ENCODE peak calls at places on chromosomes 5 and 9, in nine cellular contexts. C is suprapubic skin, N is endothelial cell of umbilical vein, O is K562, E is breast epithelium, S is HL-60, D is sigmoid colon, K is GM23338, H is stomach. I is an unnamed sample.

GRCh38 chr9:35741740-35742139 is 7.3 kb downstream of the GBA2 start:
- DNase-seq in C (no peak), N (no peak), O (no peak), E (no peak), S (no peak), D (no peak), K (no peak), H (no peak), I (no peak)

GRCh38 chr5:32506251-32506661 is 61.7 kb upstream of the ZFR start:
- DNase-seq in C (no peak), N (peak), O (no peak), E (no peak), S (no peak), D (peak), K (no peak), H (no peak), I (no peak)

GRCh38 chr9:126411948-126412284 is 85.3 kb downstream of the MVB12B start:
- DNase-seq in C (no peak), N (no peak), O (no peak), E (no peak), S (no peak), D (no peak), K (no peak), H (no peak), I (no peak)

GRCh38 chr5:115414406-115415142 is 118.1 kb upstream of the CCDC112 start:
- DNase-seq in C (no peak), N (no peak), O (no peak), E (no peak), S (no peak), D (peak), K (no peak), H (no peak), I (no peak)

GRCh38 chr5:61097465-61097864 is 64.8 kb downstream of the SMIM15 start:
- DNase-seq in C (no peak), N (no peak), O (no peak), E (no peak), S (no peak), D (no peak), K (no peak), H (no peak), I (no peak)

GRCh38 chr9:129525781-129526180 is 95.1 kb downstream of the C9orf50 start:
- DNase-seq in C (no peak), N (no peak), O (no peak), E (no peak), S (no peak), D (peak), K (no peak), H (no peak), I (no peak)

GRCh38 chr5:116824751-116825438 is 250.3 kb upstream of the SEMA6A start:
- DNase-seq in C (no peak), N (no peak), O (no peak), E (no peak), S (no peak), D (no peak), K (no peak), H (no peak), I (no peak)

GRCh38 chr5:107447587-107447986 is 223.2 kb downstream of the EFNA5 start:
- DNase-seq in C (no peak), N (no peak), O (no peak), E (no peak), S (no peak), D (no peak), K (no peak), H (no peak), I (no peak)

GRCh38 chr5:6576861-6577501 is 55.9 kb downstream of the NSUN2 start:
- DNase-seq in C (no peak), N (peak), O (peak), E (no peak), S (no peak), D (no peak), K (peak), H (no peak), I (no peak)

GRCh38 chr9:106974341-106974740 is 111.4 kb downstream of the ZNF462 start:
- DNase-seq in C (no peak), N (no peak), O (no peak), E (no peak), S (no peak), D (no peak), K (no peak), H (no peak), I (no peak)

GRCh38 chr5:90932052-90932699 is 373.6 kb downstream of the ADGRV1 start:
- DNase-seq in C (no peak), N (peak), O (peak), E (no peak), S (no peak), D (peak), K (peak), H (peak), I (no peak)
- TF ChIP-seq POLR2AphosphoS5 in C (no peak), N (no peak), O (no peak), E (no peak), S (no peak), D (peak), K (no peak), H (peak), I (no peak)

DNA sequence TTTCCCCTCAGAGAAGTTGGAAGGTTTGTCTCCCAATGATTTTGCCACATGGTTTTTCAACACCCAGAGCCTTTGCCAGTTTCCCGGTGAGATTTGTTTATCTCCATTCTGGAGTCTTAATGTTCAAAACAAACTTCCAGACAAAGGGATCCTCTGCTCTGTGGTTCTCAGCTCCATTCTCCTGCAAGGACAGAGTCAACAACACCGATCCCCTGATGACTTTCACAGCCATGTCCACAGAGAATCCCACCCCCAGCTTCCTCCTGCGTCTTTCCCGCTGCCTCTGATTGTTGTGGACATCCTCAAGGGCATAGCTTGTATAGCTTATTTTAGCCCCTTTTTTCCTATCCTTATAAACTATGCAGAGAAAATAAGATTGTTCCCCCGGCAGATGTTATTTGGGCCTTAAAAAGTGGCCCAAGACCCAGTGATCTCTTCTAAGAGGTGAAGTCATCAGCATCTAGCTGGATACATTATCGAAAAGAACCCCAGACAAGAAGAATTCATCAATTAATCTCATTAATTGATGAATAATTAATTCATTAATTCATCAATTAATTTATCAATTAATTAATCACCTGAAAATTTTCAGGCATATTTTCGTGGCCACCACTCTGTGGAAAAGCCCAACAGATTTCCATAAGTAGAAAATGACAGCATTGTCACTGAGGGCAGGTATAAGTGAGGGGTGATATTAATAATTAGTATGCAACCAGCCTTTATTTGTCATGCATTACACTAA is 2.9 kb upstream of the ABLIM3 start:
- DNase-seq in C (no peak), N (no peak), O (no peak), E (no peak), S (no peak), D (no peak), K (no peak), H (no peak), I (no peak)
- H3K27ac ChIP-seq in C (no peak), N (no peak), O (no peak), E (no peak), S (no peak), D (no peak), K (no peak), H (no peak), I (no peak)

DNA sequence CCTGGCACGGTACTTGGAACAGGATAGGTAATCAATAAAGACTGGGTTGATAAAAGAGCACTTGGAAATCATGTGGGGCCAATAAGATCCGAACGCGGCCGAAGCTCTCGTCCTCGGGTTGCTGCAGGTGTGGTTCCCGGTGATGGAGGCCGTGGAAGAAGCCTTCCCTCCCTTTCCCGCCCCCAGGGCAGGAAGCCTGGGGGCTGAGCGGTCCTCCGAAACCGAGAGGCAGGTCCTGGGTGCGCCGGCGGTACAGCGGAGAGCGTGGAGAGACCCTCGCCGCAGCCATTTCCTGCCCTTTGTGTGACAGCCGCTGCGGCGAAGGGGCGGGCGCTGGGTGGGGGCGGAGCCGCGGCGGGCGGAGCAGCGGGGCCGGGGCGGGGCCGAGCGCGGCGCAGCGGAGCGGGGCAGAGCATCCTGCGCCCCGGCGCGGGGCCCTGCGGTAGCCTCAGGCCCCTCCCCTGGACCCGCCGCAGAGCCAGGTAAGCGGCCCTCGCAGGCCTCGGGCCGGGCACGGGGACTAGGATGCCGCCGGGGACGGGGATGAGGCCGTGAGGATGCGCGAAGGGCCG is at the start of gene CYFIP2:
- DNase-seq in C (peak), N (peak), O (peak), E (no peak), S (no peak), D (peak), K (peak), H (peak), I (peak)
- TF ChIP-seq POLR2AphosphoS5 in C (no peak), N (no peak), O (no peak), E (no peak), S (peak), D (no peak), K (peak), H (no peak), I (peak)

DNA sequence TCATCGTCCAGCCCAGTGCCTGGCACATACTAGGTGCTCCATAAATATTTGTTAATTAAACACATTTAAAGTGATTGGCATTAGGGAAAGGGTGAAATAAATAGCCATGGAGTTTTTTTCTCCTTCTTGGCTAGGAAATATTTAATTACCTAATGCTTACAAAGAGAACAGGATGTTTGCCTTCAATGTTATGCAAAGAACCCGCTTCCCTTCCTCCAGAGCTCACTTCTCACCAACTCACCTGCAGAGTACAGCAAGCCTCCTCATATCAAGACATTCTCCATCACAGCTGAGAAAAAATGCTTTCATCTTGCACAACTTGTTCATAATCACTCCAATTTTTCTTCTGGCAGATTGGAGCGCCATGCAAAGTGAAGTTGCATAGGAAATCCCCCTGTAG is 161.7 kb upstream of the STK32A start:
- DNase-seq in C (no peak), N (no peak), O (no peak), E (no peak), S (no peak), D (no peak), K (peak), H (peak), I (no peak)
- H3K27ac ChIP-seq in C (no peak), N (no peak), O (no peak), E (no peak), S (no peak), D (no peak), K (peak), H (peak), I (no peak)

DNA sequence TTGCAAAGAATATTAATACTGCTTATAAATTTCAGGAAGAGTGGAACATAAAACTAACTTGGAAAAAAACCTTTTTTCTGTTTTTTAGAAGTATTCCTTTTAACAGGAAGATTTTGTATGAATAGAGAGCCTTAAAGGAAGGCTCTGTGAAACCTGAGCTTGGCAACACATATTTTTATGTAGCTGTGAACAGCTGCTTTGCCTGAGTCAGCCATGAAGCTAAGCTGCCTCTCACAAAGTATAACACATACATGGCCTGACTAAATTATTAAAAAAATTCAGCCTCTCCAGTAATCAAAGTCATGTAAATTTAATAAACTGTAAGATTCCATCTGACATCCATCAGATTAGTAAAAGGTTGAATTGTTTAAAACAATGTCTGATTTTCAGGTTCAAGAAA is 547.5 kb downstream of the ELAVL2 start:
- DNase-seq in C (no peak), N (no peak), O (no peak), E (no peak), S (no peak), D (no peak), K (no peak), H (no peak), I (no peak)
- TF ChIP-seq POLR2AphosphoS5 in C (no peak), N (no peak), O (no peak), E (no peak), S (no peak), D (no peak), K (no peak), H (no peak), I (no peak)

GRCh38 chr5:159902444-159903121 is 13.7 kb upstream of the ADRA1B start:
- DNase-seq in C (no peak), N (no peak), O (no peak), E (no peak), S (no peak), D (no peak), K (no peak), H (no peak), I (no peak)
- H3K27ac ChIP-seq in C (no peak), N (no peak), O (no peak), E (no peak), S (no peak), D (no peak), K (no peak), H (no peak), I (no peak)

GRCh38 chr9:6008169-6008979 is 7.0 kb downstream of the RANBP6 start:
- DNase-seq in C (peak), N (peak), O (peak), E (peak), S (peak), D (peak), K (peak), H (peak), I (peak)
- TF ChIP-seq POLR2AphosphoS5 in C (no peak), N (no peak), O (peak), E (peak), S (peak), D (peak), K (peak), H (peak), I (peak)

GRCh38 chr5:151692312-151692711 is 5.6 kb upstream of the SPARC start:
- DNase-seq in C (no peak), N (peak), O (no peak), E (no peak), S (no peak), D (no peak), K (no peak), H (no peak), I (no peak)

GRCh38 chr5:151695464-151695863 is 8.7 kb upstream of the SPARC start:
- DNase-seq in C (no peak), N (no peak), O (no peak), E (no peak), S (no peak), D (no peak), K (no peak), H (no peak), I (no peak)

GRCh38 chr5:151691706-151692105 is 5.0 kb upstream of the SPARC start:
- DNase-seq in C (no peak), N (no peak), O (no peak), E (no peak), S (no peak), D (no peak), K (no peak), H (no peak), I (no peak)

GRCh38 chr5:151696470-151697061 is 9.9 kb upstream of the SPARC start:
- DNase-seq in C (peak), N (no peak), O (no peak), E (no peak), S (no peak), D (peak), K (peak), H (no peak), I (no peak)

GRCh38 chr5:151694035-151694485 is 7.3 kb upstream of the SPARC start:
- DNase-seq in C (no peak), N (no peak), O (no peak), E (no peak), S (no peak), D (no peak), K (no peak), H (no peak), I (no peak)
- H3K27ac ChIP-seq in C (no peak), N (no peak), O (no peak), E (peak), S (no peak), D (peak), K (no peak), H (no peak), I (peak)

GRCh38 chr5:64206653-64207052 is 41.0 kb downstream of the RNF180 start:
- DNase-seq in C (no peak), N (no peak), O (no peak), E (no peak), S (no peak), D (no peak), K (peak), H (no peak), I (no peak)
- TF ChIP-seq POLR2AphosphoS5 in C (no peak), N (no peak), O (no peak), E (no peak), S (no peak), D (no peak), K (no peak), H (no peak), I (no peak)

I was measured in spleen.